ENCODE peak calls at places on chromosomes 5 and 9, in nine cellular contexts. D is AG10803, O is CD14-positive monocyte, B is sigmoid colon, C is cardiac fibroblast, X is AG04450, G is stomach, S is pancreas, V is endothelial cell. L is an unnamed sample.
A peak's percentile ranks its signal among the peaks of the same experiment; 100 is the strongest.

GRCh38 chr5:45512521-45512920 is 183.7 kb downstream of the HCN1 start:
- DNase-seq in S (no peak), B (no peak), X (no peak), G (no peak), C (no peak), D (no peak), V (no peak), O (no peak), L (no peak)

GRCh38 chr5:157456301-157456700 is 3.7 kb upstream of the NIPAL4 start:
- DNase-seq in G (no peak), X (no peak), B (no peak), V (no peak), O (no peak), C (no peak), S (no peak), D (no peak), L (no peak)

GRCh38 chr9:131337131-131337848 is 47.8 kb downstream of the PLPP7 start:
- DNase-seq in G (no peak), V (no peak), D (no peak), O (no peak), C (no peak), B (peak; percentile 46), X (no peak), S (no peak), L (peak; percentile 54)

GRCh38 chr9:121731090-121731489 is 79.7 kb downstream of the DAB2IP start:
- DNase-seq in B (no peak), D (no peak), X (no peak), V (no peak), O (no peak), C (no peak), S (no peak), G (no peak), L (no peak)

GRCh38 chr5:148912714-148913398 is 86.4 kb downstream of the ADRB2 start:
- DNase-seq in X (peak; percentile 91), C (peak; percentile 94), D (peak; percentile 96), O (no peak), B (no peak), V (no peak), G (no peak), S (peak; percentile 20), L (no peak)

GRCh38 chr5:32342656-32343055 is 29.9 kb upstream of the MTMR12 start:
- DNase-seq in O (no peak), C (no peak), B (no peak), V (no peak), D (no peak), G (no peak), S (no peak), X (no peak), L (no peak)

GRCh38 chr9:88108779-88109178 is 29.5 kb downstream of the SPATA31C2 start:
- DNase-seq in B (no peak), V (no peak), O (no peak), X (no peak), D (no peak), G (no peak), S (no peak), C (no peak), L (no peak)

GRCh38 chr5:142540774-142541466 is 145.0 kb downstream of the FGF1 start:
- DNase-seq in D (peak; percentile 95), B (peak; percentile 86), G (no peak), V (no peak), S (no peak), C (peak; percentile 85), O (no peak), X (no peak), L (no peak)

GRCh38 chr5:133977858-133978257 is 9.4 kb upstream of the C5orf15 start:
- DNase-seq in G (no peak), O (no peak), B (no peak), X (peak; percentile 43), C (peak; percentile 78), V (no peak), S (no peak), D (peak; percentile 80), L (no peak)

GRCh38 chr5:65774346-65774745 is 52.3 kb downstream of the NLN start:
- DNase-seq in B (no peak), D (peak; percentile 93), X (peak; percentile 63), S (no peak), C (peak; percentile 88), O (no peak), V (no peak), G (no peak), L (no peak)

GRCh38 chr9:122087406-122088200 is 5.5 kb downstream of the TTLL11 start:
- DNase-seq in O (no peak), V (no peak), X (peak; percentile 37), B (peak; percentile 79), G (no peak), D (peak; percentile 78), S (peak; percentile 40), C (peak; percentile 11), L (no peak)

GRCh38 chr5:36832274-36832673 is 44.3 kb upstream of the NIPBL start:
- DNase-seq in D (no peak), S (no peak), B (no peak), G (no peak), C (no peak), V (no peak), X (no peak), O (no peak), L (no peak)

GRCh38 chr5:124651663-124652513 is 94.6 kb downstream of the ZNF608 start:
- DNase-seq in O (peak; percentile 48), S (peak; percentile 82), X (peak; percentile 59), D (no peak), V (peak; percentile 76), G (peak; percentile 82), B (peak; percentile 91), C (peak; percentile 76), L (peak; percentile 92)

GRCh38 chr9:85416720-85417119 is 325.0 kb downstream of the AGTPBP1 start:
- DNase-seq in O (no peak), B (no peak), C (no peak), V (no peak), X (no peak), S (no peak), D (no peak), G (no peak), L (no peak)

GRCh38 chr9:17725399-17726010 is 146.6 kb downstream of the SH3GL2 start:
- DNase-seq in D (no peak), V (no peak), O (no peak), C (no peak), B (no peak), X (no peak), G (no peak), S (no peak), L (no peak)

GRCh38 chr9:13189362-13189761 is 90.1 kb downstream of the MPDZ start:
- DNase-seq in B (no peak), D (no peak), C (no peak), X (no peak), S (no peak), G (no peak), O (no peak), V (no peak), L (no peak)

GRCh38 chr5:127306036-127306435 is 15.4 kb downstream of the MEGF10 start:
- DNase-seq in G (no peak), S (no peak), D (no peak), X (no peak), C (no peak), B (no peak), O (no peak), V (no peak), L (no peak)

GRCh38 chr9:128205296-128205944 is 2.2 kb downstream of the DNM1 start:
- DNase-seq in O (no peak), V (no peak), G (no peak), C (no peak), B (no peak), D (no peak), S (no peak), X (no peak), L (no peak)
- TF ChIP-seq CTCF in O (no peak), V (no peak), G (no peak), C (no peak), B (no peak), D (no peak), S (no peak), X (no peak), L (no peak)

GRCh38 chr5:119257613-119258012 is 98.2 kb upstream of the TNFAIP8 start:
- DNase-seq in V (no peak), D (no peak), X (no peak), O (no peak), B (no peak), C (no peak), S (no peak), G (no peak), L (no peak)

GRCh38 chr5:119250946-119251901 is 104.6 kb upstream of the TNFAIP8 start:
- DNase-seq in S (no peak), G (no peak), D (peak; percentile 57), X (no peak), B (no peak), V (no peak), C (peak; percentile 44), O (no peak), L (no peak)

GRCh38 chr5:119255571-119256356 is 100.1 kb upstream of the TNFAIP8 start:
- DNase-seq in O (no peak), V (no peak), D (no peak), G (no peak), C (peak; percentile 30), B (no peak), X (no peak), S (no peak), L (no peak)
- TF ChIP-seq CTCF in O (peak; percentile 44), V (no peak), D (no peak), G (no peak), C (no peak), B (no peak), X (peak; percentile 18), S (no peak), L (peak; percentile 34)

GRCh38 chr9:93002700-93003099 is 55.4 kb downstream of the FGD3 start:
- DNase-seq in S (no peak), B (no peak), G (no peak), C (no peak), X (no peak), V (no peak), O (no peak), D (no peak), L (no peak)

GRCh38 chr9:93001036-93001435 is 53.7 kb downstream of the FGD3 start:
- DNase-seq in S (no peak), X (no peak), V (no peak), O (no peak), C (no peak), G (no peak), B (no peak), D (no peak), L (no peak)

GRCh38 chr9:93005876-93006275 is 52.6 kb upstream of the SUSD3 start:
- DNase-seq in G (no peak), S (no peak), X (no peak), D (no peak), C (no peak), O (no peak), B (no peak), V (no peak), L (no peak)

GRCh38 chr9:93004561-93004960 is 53.9 kb upstream of the SUSD3 start:
- DNase-seq in S (no peak), B (no peak), V (no peak), O (no peak), X (no peak), C (no peak), G (no peak), D (no peak), L (no peak)

GRCh38 chr9:93003552-93004407 is 54.7 kb upstream of the SUSD3 start:
- DNase-seq in S (peak; percentile 67), B (no peak), X (peak; percentile 1), O (no peak), C (peak; percentile 59), D (peak; percentile 26), G (peak; percentile 71), V (peak; percentile 64), L (no peak)
- TF ChIP-seq CTCF in S (peak; percentile 54), B (no peak), X (peak; percentile 69), O (peak; percentile 75), C (peak; percentile 71), D (peak; percentile 59), G (peak; percentile 50), V (peak; percentile 64), L (peak; percentile 83)

GRCh38 chr5:7422719-7423118 is 26.8 kb downstream of the ADCY2 start:
- DNase-seq in V (no peak), G (no peak), B (no peak), X (no peak), C (no peak), O (no peak), D (no peak), S (no peak), L (no peak)
- TF ChIP-seq CTCF in V (no peak), G (no peak), B (no peak), X (no peak), C (no peak), O (no peak), D (no peak), S (no peak), L (no peak)

L was measured in chondrocyte.